ENCODE peak calls at places on chromosomes 3 and 15, in four cellular contexts. X is AG04449, Z is activated T-cell treated with anti-CD3 and anti-CD28 coated beads for 24 hours, Q is progenitor cell of endocrine pancreas. P is an unnamed sample.

GRCh38 chr15:66830358-66830757 is 128.3 kb downstream of the SMAD6 start:
- DNase-seq in X (no peak), Z (no peak), Q (no peak), P (no peak)

GRCh38 chr3:48151058-48151806 is 37.0 kb downstream of the CDC25A start:
- DNase-seq in X (no peak), Z (peak), Q (peak), P (peak)

GRCh38 chr3:154522031-154522430 is 92.0 kb upstream of the GPR149 start:
- DNase-seq in X (no peak), Z (no peak), Q (no peak), P (no peak)

GRCh38 chr3:68996356-68996995 is 17.0 kb downstream of the EOGT start:
- DNase-seq in X (no peak), Z (no peak), Q (no peak), P (no peak)

GRCh38 chr15:40420793-40421192 is 15.2 kb downstream of the IVD start:
- DNase-seq in X (no peak), Z (no peak), Q (no peak), P (peak)

GRCh38 chr15:91593081-91593480 is 260.4 kb upstream of the SLCO3A1 start:
- DNase-seq in X (no peak), Z (no peak), Q (no peak), P (no peak)

GRCh38 chr3:28915711-28916481 is 365.0 kb upstream of the RBMS3 start:
- DNase-seq in X (no peak), Z (no peak), Q (no peak), P (peak)

GRCh38 chr3:46681387-46681786 is 12.1 kb downstream of the ALS2CL start:
- DNase-seq in X (no peak), Z (no peak), Q (no peak), P (no peak)

GRCh38 chr15:77026501-77027110 is 31.7 kb downstream of the PSTPIP1 start:
- DNase-seq in X (no peak), Z (no peak), Q (peak), P (no peak)

GRCh38 chr15:40064231-40064894 is 25.4 kb upstream of the SRP14 start:
- DNase-seq in X (peak), Z (no peak), Q (no peak), P (no peak)

GRCh38 chr3:195892355-195893120 is 15.8 kb downstream of the TNK2 start:
- DNase-seq in X (no peak), Z (no peak), Q (no peak), P (no peak)

GRCh38 chr3:161977063-161977462 is 480.5 kb downstream of the OTOL1 start:
- DNase-seq in X (peak), Z (no peak), Q (no peak), P (no peak)

GRCh38 chr3:146160233-146160963 is 586 bp downstream of the PLOD2 start:
- DNase-seq in X (no peak), Z (no peak), Q (peak), P (peak)

GRCh38 chr3:147411235-147411607 is 2.1 kb downstream of the ZIC1 start:
- DNase-seq in X (no peak), Z (no peak), Q (no peak), P (no peak)

GRCh38 chr15:55742927-55743614 is at the start of gene PRTG:
- DNase-seq in X (no peak), Z (no peak), Q (peak), P (peak)

GRCh38 chr3:133760916-133761315 is 14.7 kb downstream of the TF start:
- DNase-seq in X (no peak), Z (no peak), Q (no peak), P (no peak)

GRCh38 chr3:141360888-141361598 is 7.3 kb upstream of the ZBTB38 start:
- DNase-seq in X (peak), Z (no peak), Q (no peak), P (no peak)

GRCh38 chr15:52256366-52256765 is 39.2 kb downstream of the MYO5C start:
- DNase-seq in X (no peak), Z (peak), Q (peak), P (peak)

GRCh38 chr15:89101302-89102191 is 13.3 kb downstream of the ABHD2 start:
- DNase-seq in X (peak), Z (no peak), Q (no peak), P (peak)

GRCh38 chr15:34241376-34242350 is 16.8 kb downstream of the EMC4 start:
- DNase-seq in X (no peak), Z (peak), Q (no peak), P (no peak)

GRCh38 chr3:84717894-84718293 is 240.9 kb upstream of the CADM2 start:
- DNase-seq in X (no peak), Z (no peak), Q (no peak), P (no peak)

GRCh38 chr15:80925597-80926059 is 64.0 kb downstream of the MESD start:
- DNase-seq in X (no peak), Z (no peak), Q (no peak), P (no peak)

GRCh38 chr3:8663177-8664061 is 18.8 kb upstream of the SSUH2 start:
- DNase-seq in X (no peak), Z (peak), Q (peak), P (peak)

GRCh38 chr3:20975221-20975620 is 775.8 kb downstream of the ZNF385D start:
- DNase-seq in X (no peak), Z (no peak), Q (no peak), P (no peak)

GRCh38 chr3:4979401-4980228 is at the start of gene BHLHE40:
- DNase-seq in X (no peak), Z (no peak), Q (no peak), P (no peak)

GRCh38 chr15:42679285-42680141 is 57.4 kb downstream of the CDAN1 start:
- DNase-seq in X (no peak), Z (no peak), Q (no peak), P (no peak)

GRCh38 chr3:158709666-158710083 is 22.6 kb downstream of the RARRES1 start:
- DNase-seq in X (peak), Z (no peak), Q (no peak), P (no peak)

GRCh38 chr3:10437995-10438901 is 67.1 kb downstream of the ATP2B2 start:
- DNase-seq in X (peak), Z (no peak), Q (no peak), P (no peak)

GRCh38 chr3:72155391-72156064 is 370.6 kb upstream of the PROK2 start:
- DNase-seq in X (peak), Z (no peak), Q (no peak), P (peak)

GRCh38 chr15:73631915-73632669 is 1.1 kb downstream of the NPTN start:
- DNase-seq in X (no peak), Z (no peak), Q (no peak), P (no peak)

GRCh38 chr3:102682761-102683160 is 247.9 kb downstream of the ZPLD1 start:
- DNase-seq in X (no peak), Z (no peak), Q (no peak), P (no peak)

GRCh38 chr3:126358038-126358815 is 1.0 kb upstream of the KLF15 start:
- DNase-seq in X (no peak), Z (no peak), Q (no peak), P (no peak)

GRCh38 chr3:183764854-183765731 is 60.3 kb downstream of the MAP6D1 start:
- DNase-seq in X (no peak), Z (no peak), Q (no peak), P (no peak)

GRCh38 chr3:25870452-25870851 is 80.6 kb downstream of the OXSM start:
- DNase-seq in X (no peak), Z (no peak), Q (no peak), P (no peak)

GRCh38 chr3:134002326-134002725 is 27.4 kb downstream of the SLCO2A1 start:
- DNase-seq in X (no peak), Z (no peak), Q (no peak), P (no peak)

GRCh38 chr15:85125056-85125661 is 143.5 kb downstream of the PDE8A start:
- DNase-seq in X (peak), Z (no peak), Q (no peak), P (no peak)

GRCh38 chr15:38072507-38073277 is 138.3 kb downstream of the TMCO5A start:
- DNase-seq in X (no peak), Z (no peak), Q (peak), P (peak)

GRCh38 chr15:93210995-93211394 is 122.0 kb upstream of the RGMA start:
- DNase-seq in X (no peak), Z (no peak), Q (no peak), P (no peak)